ENCODE peak calls at places on chromosomes 16 and 17, in five cellular contexts. One of them, this sample, is unnamed.

GRCh38 chr17:38464723-38465419 is 36.6 kb downstream of the ARHGAP23 start:
- DNase-seq in K562: peak; percentile 73
- DNase-seq in transverse colon: peak; percentile 73
- DNase-seq in H1: no peak
- DNase-seq in esophagus muscularis mucosa: peak; percentile 95
- DNase-seq in this sample: peak; percentile 70

GRCh38 chr17:4584125-4584834 is at the start of gene SMTNL2:
- DNase-seq in H1: no peak
- DNase-seq in transverse colon: no peak
- DNase-seq in esophagus muscularis mucosa: no peak
- DNase-seq in K562: no peak
- DNase-seq in this sample: no peak

GRCh38 chr17:27651411-27652345 is 20.7 kb downstream of the LGALS9 start:
- DNase-seq in transverse colon: peak; percentile 81
- DNase-seq in esophagus muscularis mucosa: no peak
- DNase-seq in K562: peak; percentile 79
- DNase-seq in H1: no peak
- DNase-seq in this sample: peak; percentile 77

GRCh38 chr17:74259667-74260524 is 14.1 kb upstream of the DNAI2 start:
- DNase-seq in K562: no peak
- DNase-seq in H1: no peak
- DNase-seq in esophagus muscularis mucosa: no peak
- DNase-seq in transverse colon: no peak
- DNase-seq in this sample: no peak

GRCh38 chr17:773467-774319 is 8.4 kb downstream of the GLOD4 start:
- DNase-seq in K562: no peak
- DNase-seq in H1: no peak
- DNase-seq in esophagus muscularis mucosa: no peak
- DNase-seq in transverse colon: no peak
- DNase-seq in this sample: no peak

GRCh38 chr16:2686912-2687507 is 4.7 kb downstream of the KCTD5 start:
- DNase-seq in H1: no peak
- DNase-seq in K562: peak; percentile 44
- DNase-seq in transverse colon: peak; percentile 66
- DNase-seq in esophagus muscularis mucosa: no peak
- DNase-seq in this sample: peak; percentile 45

GRCh38 chr16:65336169-65336568 is 214.3 kb upstream of the CDH11 start:
- DNase-seq in transverse colon: no peak
- DNase-seq in K562: no peak
- DNase-seq in H1: no peak
- DNase-seq in esophagus muscularis mucosa: no peak
- DNase-seq in this sample: no peak

GRCh38 chr17:55172612-55173011 is 92.1 kb upstream of the HLF start:
- DNase-seq in transverse colon: no peak
- DNase-seq in esophagus muscularis mucosa: no peak
- DNase-seq in K562: no peak
- DNase-seq in H1: no peak
- DNase-seq in this sample: no peak

GRCh38 chr17:81537856-81538555 is 9.8 kb downstream of the FSCN2 start:
- DNase-seq in H1: no peak
- DNase-seq in K562: no peak
- DNase-seq in esophagus muscularis mucosa: no peak
- DNase-seq in transverse colon: no peak
- DNase-seq in this sample: no peak

GRCh38 chr16:30910427-30911029 is 12.8 kb upstream of the FBXL19 start:
- DNase-seq in H1: no peak
- DNase-seq in esophagus muscularis mucosa: no peak
- DNase-seq in transverse colon: no peak
- DNase-seq in K562: no peak
- DNase-seq in this sample: no peak

GRCh38 chr17:29433551-29433950 is 43.4 kb downstream of the TAOK1 start:
- DNase-seq in K562: peak; percentile 29
- DNase-seq in H1: no peak
- DNase-seq in esophagus muscularis mucosa: no peak
- DNase-seq in transverse colon: no peak
- DNase-seq in this sample: no peak

GRCh38 chr17:7313890-7314718 is 1.1 kb downstream of the GPS2 start:
- DNase-seq in esophagus muscularis mucosa: no peak
- DNase-seq in K562: peak; percentile 34
- DNase-seq in H1: no peak
- DNase-seq in transverse colon: no peak
- DNase-seq in this sample: no peak

GRCh38 chr16:5176505-5176904 is 78.9 kb upstream of the EEF2KMT start:
- DNase-seq in transverse colon: no peak
- DNase-seq in H1: no peak
- DNase-seq in K562: no peak
- DNase-seq in esophagus muscularis mucosa: no peak
- DNase-seq in this sample: no peak

GRCh38 chr17:78476973-78477372 is 98.5 kb downstream of the PGS1 start:
- DNase-seq in esophagus muscularis mucosa: no peak
- DNase-seq in H1: no peak
- DNase-seq in transverse colon: no peak
- DNase-seq in K562: no peak
- DNase-seq in this sample: no peak

GRCh38 chr16:64951681-64952080 is 170.2 kb downstream of the CDH11 start:
- DNase-seq in esophagus muscularis mucosa: no peak
- DNase-seq in K562: no peak
- DNase-seq in H1: no peak
- DNase-seq in transverse colon: no peak
- DNase-seq in this sample: no peak

GRCh38 chr17:57667461-57667923 is 77.6 kb downstream of the CCDC182 start:
- DNase-seq in transverse colon: no peak
- DNase-seq in H1: no peak
- DNase-seq in esophagus muscularis mucosa: no peak
- DNase-seq in K562: no peak
- DNase-seq in this sample: peak; percentile 17

GRCh38 chr16:27242398-27242797 is 26.2 kb downstream of the NSMCE1 start:
- DNase-seq in transverse colon: no peak
- DNase-seq in esophagus muscularis mucosa: no peak
- DNase-seq in H1: no peak
- DNase-seq in K562: no peak
- DNase-seq in this sample: no peak

GRCh38 chr17:18380471-18381157 is 3.0 kb downstream of the EVPLL start:
- DNase-seq in H1: no peak
- DNase-seq in K562: no peak
- DNase-seq in esophagus muscularis mucosa: no peak
- DNase-seq in transverse colon: no peak
- DNase-seq in this sample: no peak

GRCh38 chr16:12677472-12677871 is 126.2 kb downstream of the CPPED1 start:
- DNase-seq in H1: no peak
- DNase-seq in esophagus muscularis mucosa: no peak
- DNase-seq in K562: no peak
- DNase-seq in transverse colon: no peak
- DNase-seq in this sample: no peak

GRCh38 chr16:3578610-3579551 is 1.7 kb upstream of the NLRC3 start:
- DNase-seq in transverse colon: peak; percentile 62
- DNase-seq in esophagus muscularis mucosa: no peak
- DNase-seq in K562: no peak
- DNase-seq in H1: no peak
- DNase-seq in this sample: peak; percentile 45

DNA sequence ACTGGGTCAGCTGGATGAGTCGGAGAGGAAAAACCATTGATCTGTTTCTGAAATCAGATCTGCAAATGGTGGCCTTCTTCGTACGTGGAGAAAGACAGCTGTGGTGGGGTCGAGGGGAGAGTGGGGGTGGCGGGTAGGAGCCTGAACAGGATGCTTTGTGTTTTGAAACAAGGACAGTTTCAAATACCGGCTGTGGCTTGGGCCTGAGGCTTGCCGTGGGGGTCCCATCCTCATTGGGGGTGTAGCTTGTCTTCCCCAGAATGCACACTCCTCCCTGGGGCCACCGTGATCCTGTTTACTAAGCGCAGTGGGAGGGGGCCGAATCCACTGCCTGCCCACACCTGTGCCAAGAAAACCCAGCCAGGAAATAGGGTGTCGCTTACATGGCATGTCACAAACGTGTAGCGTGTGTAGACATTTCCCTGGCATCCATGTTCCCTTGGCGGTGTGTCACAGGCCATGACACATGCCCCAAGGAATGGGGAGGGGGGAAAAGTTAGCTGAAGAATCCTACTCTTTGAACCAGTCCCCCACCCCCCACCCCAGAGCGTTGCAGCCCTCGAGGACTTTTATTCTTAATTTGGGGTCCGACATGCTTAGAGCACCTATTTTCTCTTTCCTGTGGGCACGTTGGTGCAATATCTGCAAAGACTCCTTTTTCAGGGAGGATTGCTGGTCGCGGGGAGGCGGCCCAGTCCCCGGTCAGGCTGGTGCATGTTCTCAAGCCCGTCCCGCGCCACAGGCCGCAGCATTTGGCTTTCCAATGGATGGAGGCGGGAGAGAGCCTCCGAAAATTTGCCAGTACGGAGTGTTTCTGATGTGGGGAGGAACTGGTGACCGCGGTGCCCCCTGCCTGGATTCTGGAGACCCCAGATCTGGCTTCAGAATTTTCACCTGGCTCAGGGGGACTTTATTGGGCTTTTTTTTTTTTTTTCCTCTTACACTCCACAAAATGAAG is 2.0 kb downstream of the CMIP start:
- DNase-seq in K562: peak; percentile 49
- DNase-seq in H1: no peak
- DNase-seq in esophagus muscularis mucosa: no peak
- DNase-seq in transverse colon: peak; percentile 61
- DNase-seq in this sample: peak; percentile 60
- TF ChIP-seq POLR2A in K562: no peak
- TF ChIP-seq POLR2A in H1: no peak
- TF ChIP-seq POLR2A in esophagus muscularis mucosa: no peak
- TF ChIP-seq POLR2A in transverse colon: peak; percentile 53
- TF ChIP-seq POLR2A in this sample: no peak

GRCh38 chr17:8410882-8411238 is 13.2 kb upstream of the RNF222 start:
- DNase-seq in K562: no peak
- DNase-seq in esophagus muscularis mucosa: no peak
- DNase-seq in transverse colon: no peak
- DNase-seq in H1: no peak
- DNase-seq in this sample: no peak

GRCh38 chr17:8413321-8413720 is 15.7 kb upstream of the RNF222 start:
- DNase-seq in transverse colon: no peak
- DNase-seq in H1: no peak
- DNase-seq in esophagus muscularis mucosa: no peak
- DNase-seq in K562: no peak
- DNase-seq in this sample: no peak

GRCh38 chr17:8412089-8412488 is 14.5 kb upstream of the RNF222 start:
- DNase-seq in esophagus muscularis mucosa: no peak
- DNase-seq in transverse colon: no peak
- DNase-seq in H1: no peak
- DNase-seq in K562: peak; percentile 69
- DNase-seq in this sample: no peak

GRCh38 chr17:8408371-8408770 is 10.7 kb upstream of the RNF222 start:
- DNase-seq in transverse colon: peak; percentile 72
- DNase-seq in esophagus muscularis mucosa: no peak
- DNase-seq in H1: no peak
- DNase-seq in K562: no peak
- DNase-seq in this sample: peak; percentile 49

DNA sequence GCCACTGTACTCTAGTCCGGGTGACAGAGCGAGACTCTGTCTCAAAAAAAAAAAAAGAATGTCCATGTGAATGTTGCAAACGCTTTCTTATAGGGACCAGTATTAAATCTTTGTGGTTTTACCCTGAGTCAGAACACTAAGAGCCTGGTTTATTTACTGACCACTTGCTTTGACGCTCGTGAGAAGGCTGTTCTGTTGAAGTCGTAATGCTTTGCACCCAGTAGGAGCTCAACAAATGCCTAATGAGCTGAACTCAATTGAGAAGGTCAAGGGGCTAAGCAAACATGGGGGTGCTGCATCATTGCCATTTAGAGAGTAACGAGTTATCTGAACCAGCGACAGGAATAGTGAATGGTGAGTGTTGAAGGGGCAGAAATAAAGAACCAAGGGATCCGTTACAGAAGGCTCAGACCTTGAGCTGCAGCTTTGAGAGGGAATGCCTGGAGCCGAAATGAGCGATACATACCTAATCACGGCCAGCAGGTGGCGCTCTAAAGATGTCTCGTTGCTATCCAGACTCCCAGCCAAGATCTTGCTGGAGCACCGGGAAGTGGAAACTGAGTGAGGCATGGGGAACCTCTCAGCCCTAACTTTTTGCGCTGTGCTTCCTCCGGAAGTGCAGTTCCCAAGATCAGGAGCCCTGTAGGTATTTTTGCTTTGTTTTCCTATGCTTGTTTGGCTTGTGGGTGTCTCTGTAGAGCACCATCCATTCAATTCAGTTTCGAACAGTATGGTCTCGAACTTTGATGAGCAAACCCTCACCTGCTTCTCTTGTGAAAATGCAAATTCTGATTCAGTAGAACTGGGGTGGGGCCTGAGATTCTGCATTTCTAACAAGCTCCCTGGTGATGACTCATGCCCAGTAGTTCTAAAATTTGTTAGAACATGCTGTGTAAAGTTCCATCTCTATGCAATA is 12.6 kb upstream of the RNF222 start:
- DNase-seq in transverse colon: peak; percentile 91
- DNase-seq in esophagus muscularis mucosa: peak; percentile 94
- DNase-seq in K562: peak; percentile 88
- DNase-seq in H1: peak; percentile 82
- DNase-seq in this sample: peak; percentile 93
- TF ChIP-seq POLR2AphosphoS5 in transverse colon: no peak
- TF ChIP-seq POLR2AphosphoS5 in esophagus muscularis mucosa: peak; percentile 74
- TF ChIP-seq POLR2AphosphoS5 in K562: no peak
- TF ChIP-seq POLR2AphosphoS5 in H1: no peak
- TF ChIP-seq POLR2AphosphoS5 in this sample: peak; percentile 24

DNA sequence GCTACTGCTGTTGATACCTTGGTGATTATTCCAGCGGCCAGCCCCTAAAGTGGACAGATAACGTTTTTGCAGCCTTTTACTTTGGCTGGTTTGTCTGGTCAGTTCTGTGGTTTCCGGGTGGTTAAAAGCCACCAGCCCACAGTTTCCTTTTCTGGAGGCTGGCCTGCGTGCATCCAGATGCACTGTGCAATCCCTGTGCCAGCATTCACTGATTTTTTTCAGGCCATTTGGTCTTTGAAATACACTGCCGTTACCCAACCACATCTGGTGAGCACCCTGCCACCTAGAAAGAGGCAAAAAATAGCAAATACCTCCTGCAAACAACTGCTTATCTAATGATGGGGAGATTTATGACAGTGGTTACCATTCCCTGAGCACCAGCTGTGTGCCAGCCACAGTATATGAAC is 797 bp downstream of the NUDT7 start:
- DNase-seq in H1: no peak
- DNase-seq in K562: peak; percentile 59
- DNase-seq in esophagus muscularis mucosa: no peak
- DNase-seq in transverse colon: peak; percentile 21
- DNase-seq in this sample: no peak
- TF ChIP-seq EP300 in H1: no peak
- TF ChIP-seq EP300 in K562: no peak
- TF ChIP-seq EP300 in esophagus muscularis mucosa: no peak
- TF ChIP-seq EP300 in transverse colon: no peak
- TF ChIP-seq EP300 in this sample: no peak

GRCh38 chr17:66831383-66832220 is 3.3 kb upstream of the CACNG5 start:
- DNase-seq in esophagus muscularis mucosa: no peak
- DNase-seq in transverse colon: no peak
- DNase-seq in H1: no peak
- DNase-seq in K562: no peak
- DNase-seq in this sample: no peak

GRCh38 chr17:66830451-66830850 is 4.5 kb upstream of the CACNG5 start:
- DNase-seq in K562: no peak
- DNase-seq in H1: no peak
- DNase-seq in transverse colon: no peak
- DNase-seq in esophagus muscularis mucosa: no peak
- DNase-seq in this sample: no peak

GRCh38 chr17:66829883-66830282 is 5.0 kb upstream of the CACNG5 start:
- DNase-seq in H1: no peak
- DNase-seq in K562: no peak
- DNase-seq in transverse colon: no peak
- DNase-seq in esophagus muscularis mucosa: no peak
- DNase-seq in this sample: no peak

GRCh38 chr17:66826856-66827255 is 8.1 kb upstream of the CACNG5 start:
- DNase-seq in esophagus muscularis mucosa: no peak
- DNase-seq in transverse colon: no peak
- DNase-seq in K562: no peak
- DNase-seq in H1: no peak
- DNase-seq in this sample: no peak

GRCh38 chr17:66829386-66829864 is 5.5 kb upstream of the CACNG5 start:
- DNase-seq in transverse colon: peak; percentile 13
- DNase-seq in H1: peak; percentile 41
- DNase-seq in esophagus muscularis mucosa: no peak
- DNase-seq in K562: peak; percentile 38
- DNase-seq in this sample: peak; percentile 52
- TF ChIP-seq POLR2A in transverse colon: no peak
- TF ChIP-seq POLR2A in H1: no peak
- TF ChIP-seq POLR2A in esophagus muscularis mucosa: no peak
- TF ChIP-seq POLR2A in K562: no peak
- TF ChIP-seq POLR2A in this sample: no peak

This sample was measured in stomach.